ENCODE peak calls at places on chromosomes 16 and 17, in four cellular contexts. Q is stimulated activated CD4-positive, alpha-beta T cell treated with anti-CD3 and anti-CD28 coated beads, Interleukin-4, amount 100 ng/mL, for 48 hours; T is activated naive CD8-positive, alpha-beta T cell treated with anti-CD3 and anti-CD28 coated beads, Interleukin-2, amount 50 U/mL, for 24 hours; S is GDM1. F is an unnamed sample.

GRCh38 chr16:5019775-5020174 is 14.0 kb downstream of the NAGPA start:
- DNase-seq in Q (no peak), T (no peak), S (no peak), F (no peak)

GRCh38 chr17:38428150-38428642 is at the start of gene ARHGAP23:
- DNase-seq in Q (peak; percentile 15), T (peak; percentile 30), S (peak; percentile 18), F (no peak)

GRCh38 chr17:38922538-38923291 is 2.7 kb upstream of the LASP1NB start:
- DNase-seq in Q (no peak), T (no peak), S (no peak), F (no peak)

GRCh38 chr17:2837147-2837561 is 40.9 kb downstream of the RAP1GAP2 start:
- DNase-seq in Q (no peak), T (peak; percentile 49), S (no peak), F (no peak)

GRCh38 chr17:60095830-60096229 is 17.1 kb upstream of the HEATR6 start:
- DNase-seq in Q (no peak), T (no peak), S (no peak), F (no peak)

GRCh38 chr17:75633484-75634375 is 496 bp downstream of the SMIM5 start:
- DNase-seq in Q (peak; percentile 36), T (peak; percentile 48), S (peak; percentile 32), F (peak; percentile 94)

GRCh38 chr17:49287481-49287880 is 56.9 kb upstream of the PHOSPHO1 start:
- DNase-seq in Q (no peak), T (no peak), S (no peak), F (no peak)

GRCh38 chr16:85168732-85169256 is 56.5 kb upstream of the CIBAR2 start:
- DNase-seq in Q (no peak), T (no peak), S (no peak), F (no peak)

GRCh38 chr16:79071424-79071823 is 529.1 kb downstream of the MAF start:
- DNase-seq in Q (no peak), T (no peak), S (no peak), F (no peak)

GRCh38 chr17:44159519-44160210 is 10.8 kb upstream of the ASB16 start:
- DNase-seq in Q (no peak), T (no peak), S (no peak), F (no peak)

GRCh38 chr16:89853306-89853993 is 19.9 kb upstream of the TCF25 start:
- DNase-seq in Q (no peak), T (no peak), S (no peak), F (no peak)

GRCh38 chr17:11251561-11252107 is 10.6 kb downstream of the SHISA6 start:
- DNase-seq in Q (no peak), T (no peak), S (no peak), F (no peak)

GRCh38 chr17:79942011-79942405 is 93.7 kb downstream of the TBC1D16 start:
- DNase-seq in Q (no peak), T (no peak), S (no peak), F (no peak)

GRCh38 chr17:32142857-32143524 is 689 bp downstream of the RHOT1 start:
- DNase-seq in Q (no peak), T (peak; percentile 35), S (no peak), F (peak; percentile 62)